ENCODE peak calls at places on chromosomes 13 and 19, in six cellular contexts. E is mesenchymal stem cell, Y is neuronal stem cell, S is H9, Z is IMR-90, T is H1. L is an unnamed sample. For H3K4me1, the result is how much of the 10 kb centered on the place peaks cover.

GRCh38 chr19:10230155-10230903 is 802 bp downstream of the S1PR2 start:
- DNase-seq in E (peak), Z (peak), Y (peak), T (no peak), S (peak), L (peak)

GRCh38 chr19:18520848-18521691 is 800 bp downstream of the ELL start:
- DNase-seq in Z (no peak), S (peak), Y (peak), T (no peak), E (peak), L (peak)

GRCh38 chr13:33004454-33004853 is 11.8 kb upstream of the KL start:
- DNase-seq in T (no peak), Z (no peak), E (peak), Y (no peak), S (no peak), L (no peak)

GRCh38 chr13:84130739-84131138 is 248.5 kb upstream of the SLITRK1 start:
- DNase-seq in T (no peak), Y (no peak), S (no peak), Z (no peak), E (no peak), L (no peak)

GRCh38 chr13:71864094-71864980 is 2.7 kb downstream of the DACH1 start:
- DNase-seq in Z (no peak), T (no peak), E (peak), Y (no peak), S (peak), L (no peak)

GRCh38 chr13:99342723-99343315 is 35.6 kb upstream of the GPR183 start:
- DNase-seq in Y (no peak), T (no peak), E (no peak), S (no peak), Z (no peak), L (no peak)

GRCh38 chr13:113029487-113030258 is 60.7 kb downstream of the MCF2L start:
- DNase-seq in Z (no peak), Y (peak), T (no peak), S (peak), E (peak), L (no peak)

GRCh38 chr13:71218960-71219359 is 648.0 kb downstream of the DACH1 start:
- DNase-seq in T (no peak), Y (peak), E (no peak), Z (no peak), S (no peak), L (peak)

GRCh38 chr19:23823952-23824389 is 65.3 kb upstream of the ZNF681 start:
- DNase-seq in Z (no peak), E (peak), S (peak), T (peak), Y (peak), L (peak)

GRCh38 chr13:42454749-42455148 is 119.2 kb upstream of the TNFSF11 start:
- DNase-seq in Y (no peak), Z (no peak), T (no peak), E (no peak), S (no peak), L (no peak)

GRCh38 chr13:46392967-46393366 is 5.9 kb upstream of the RUBCNL start:
- DNase-seq in T (no peak), Z (no peak), Y (no peak), S (no peak), E (no peak), L (no peak)

GRCh38 chr19:33063356-33064116 is 1.2 kb downstream of the RHPN2 start:
- DNase-seq in E (peak), Y (peak), T (no peak), Z (peak), S (peak), L (no peak)

GRCh38 chr13:24503376-24503690 is 9.2 kb downstream of the PARP4 start:
- DNase-seq in E (no peak), Z (no peak), Y (no peak), T (no peak), S (no peak), L (no peak)

GRCh38 chr19:7559102-7559501 is 23.6 kb downstream of the PNPLA6 start:
- DNase-seq in S (no peak), Y (no peak), T (no peak), Z (no peak), E (no peak), L (no peak)

GRCh38 chr19:43439183-43440063 is 24.7 kb downstream of the TEX101 start:
- DNase-seq in Z (no peak), E (no peak), S (no peak), T (no peak), Y (no peak), L (peak)

GRCh38 chr13:98188544-98189166 is 11.6 kb upstream of the RNF113B start:
- DNase-seq in E (no peak), S (no peak), Z (no peak), T (no peak), Y (no peak), L (no peak)

GRCh38 chr13:79445968-79446645 is 34.8 kb upstream of the NDFIP2 start:
- DNase-seq in Z (no peak), E (no peak), Y (no peak), T (no peak), S (peak), L (peak)

GRCh38 chr19:3098515-3099346 is 4.6 kb downstream of the GNA11 start:
- DNase-seq in S (no peak), E (peak), Y (no peak), T (no peak), Z (peak), L (no peak)

GRCh38 chr19:17855333-17856152 is 4.2 kb upstream of the RPL18A start:
- DNase-seq in Y (peak), Z (peak), S (peak), T (no peak), E (peak), L (peak)

GRCh38 chr19:6429419-6430221 is 3.9 kb downstream of the SLC25A41 start:
- DNase-seq in T (no peak), E (no peak), Y (no peak), Z (no peak), S (no peak), L (no peak)

GRCh38 chr13:91302070-91302469 is 45.4 kb upstream of the MIR17HG start:
- DNase-seq in Y (no peak), S (no peak), Z (no peak), E (no peak), T (no peak), L (no peak)

GRCh38 chr19:10888421-10888866 is 17.1 kb downstream of the CARM1 start:
- DNase-seq in S (peak), Z (no peak), E (no peak), Y (no peak), T (peak), L (no peak)

DNA sequence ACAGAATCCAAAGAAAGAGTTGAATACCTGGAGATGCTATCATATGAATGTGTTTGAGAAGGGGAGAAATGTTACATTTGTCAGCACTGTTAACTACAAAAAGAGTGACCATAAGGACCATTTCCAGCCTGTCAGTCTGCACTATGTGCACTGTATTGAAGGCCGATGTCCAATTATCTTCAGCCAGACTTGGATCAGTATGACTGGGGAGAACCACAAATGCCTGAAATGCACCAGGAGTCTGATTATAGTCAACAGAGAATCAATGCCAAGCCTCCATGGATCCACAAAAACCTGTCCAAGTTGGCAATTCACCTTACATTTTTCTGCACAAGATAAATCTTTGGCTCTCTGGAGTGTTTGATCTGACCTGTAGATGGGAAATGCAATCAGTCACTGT is 697.5 kb upstream of the SGCG start:
- DNase-seq in T (no peak), Y (no peak), Z (no peak), S (no peak), E (no peak), L (no peak)
- H3K14ac ChIP-seq in T (no peak), Y (no peak), Z (no peak), S (no peak), E (no peak), L (no peak)

GRCh38 chr19:49150106-49150943 is 4.9 kb downstream of the HRC start:
- DNase-seq in T (no peak), Y (peak), Z (peak), E (peak), S (peak), L (peak)
- H3K4me1 ChIP-seq in T (under half), Y (under half), Z (under half), E (under half), S (under half), L (under half)

GRCh38 chr19:41862445-41862986 is 2.5 kb downstream of the RPS19 start:
- DNase-seq in Y (no peak), Z (no peak), T (no peak), S (no peak), E (no peak), L (no peak)

GRCh38 chr19:41861846-41862245 is 1.8 kb downstream of the RPS19 start:
- DNase-seq in T (no peak), Z (no peak), S (no peak), Y (no peak), E (no peak), L (no peak)

GRCh38 chr19:41864374-41864773 is 4.3 kb downstream of the RPS19 start:
- DNase-seq in Y (no peak), T (no peak), E (no peak), Z (no peak), S (no peak), L (no peak)

GRCh38 chr19:41861098-41861768 is 1.2 kb downstream of the RPS19 start:
- DNase-seq in Y (no peak), S (no peak), E (no peak), T (no peak), Z (no peak), L (no peak)

GRCh38 chr19:41863209-41863931 is 3.3 kb downstream of the RPS19 start:
- DNase-seq in T (no peak), E (no peak), Y (no peak), S (no peak), Z (no peak), L (no peak)
- H2BK120ac ChIP-seq in T (no peak), E (no peak), Y (no peak), S (no peak), Z (no peak), L (no peak)

DNA sequence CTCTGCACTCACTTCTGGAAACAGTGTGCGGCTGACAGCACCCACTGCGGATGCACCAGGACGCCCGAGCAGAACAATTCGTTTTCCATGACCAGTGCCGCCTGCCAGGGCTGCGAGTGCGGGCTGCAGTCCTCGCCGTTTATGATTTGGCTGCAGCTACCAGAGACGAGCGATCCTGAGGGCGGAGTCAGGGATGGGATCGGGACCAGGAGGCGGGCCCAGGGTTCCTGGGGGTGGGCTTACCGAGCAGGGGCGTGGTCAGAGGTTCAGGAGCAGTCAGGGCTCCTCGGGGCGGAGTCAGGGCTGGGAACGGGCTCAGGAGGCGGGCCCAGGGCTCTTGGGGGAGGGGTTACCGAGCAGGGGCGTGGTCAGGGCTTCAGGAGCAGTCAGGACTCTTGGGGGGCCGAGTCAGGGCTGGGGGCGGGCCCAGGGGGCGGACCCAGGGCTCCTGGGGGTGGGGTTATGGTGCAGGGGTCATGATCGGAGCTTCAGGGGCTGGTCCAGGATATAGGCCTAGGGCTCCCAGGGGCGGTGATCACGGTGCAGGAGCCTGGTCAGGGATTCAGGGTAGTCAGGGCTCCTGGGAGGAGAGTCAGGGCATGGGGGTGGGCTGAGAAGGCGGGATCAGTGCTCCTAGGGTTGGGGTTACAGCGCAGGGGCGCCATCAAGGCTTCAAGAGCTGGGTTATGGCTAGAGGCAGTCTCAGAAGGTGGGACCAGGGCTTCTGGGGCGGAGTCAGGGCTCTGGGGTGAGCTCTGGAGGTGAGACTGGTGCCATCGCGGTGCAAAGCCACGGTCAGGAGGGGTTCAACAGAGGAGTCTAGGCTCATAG is 1.7 kb downstream of the KLK4 start:
- DNase-seq in Z (no peak), T (peak), S (peak), Y (peak), E (no peak), L (no peak)
- H3K14ac ChIP-seq in Z (no peak), T (no peak), S (peak), Y (peak), E (no peak), L (no peak)

L was measured in trophoblast cell.